ENCODE peak calls at places on chromosomes 6 and 20, in seven cellular contexts. One of them, this sample, is unnamed.

GRCh38 chr6:142474446-142475289 is 172.9 kb downstream of the ADGRG6 start:
- DNase-seq in COLO829: peak
- DNase-seq in H7: peak
- DNase-seq in memory B cell: no peak
- DNase-seq in pancreas: peak
- DNase-seq in GM12892: peak
- DNase-seq in mesenchymal stem cell: peak
- DNase-seq in this sample: no peak

GRCh38 chr6:85008311-85009015 is 244.1 kb upstream of the TBX18 start:
- DNase-seq in COLO829: no peak
- DNase-seq in H7: no peak
- DNase-seq in memory B cell: no peak
- DNase-seq in pancreas: no peak
- DNase-seq in GM12892: no peak
- DNase-seq in mesenchymal stem cell: peak
- DNase-seq in this sample: no peak

GRCh38 chr6:136201735-136202134 is 48.4 kb downstream of the MTFR2 start:
- DNase-seq in COLO829: no peak
- DNase-seq in H7: no peak
- DNase-seq in memory B cell: no peak
- DNase-seq in pancreas: no peak
- DNase-seq in GM12892: no peak
- DNase-seq in mesenchymal stem cell: no peak
- DNase-seq in this sample: no peak

GRCh38 chr6:17207281-17207680 is 73.9 kb upstream of the RBM24 start:
- DNase-seq in COLO829: no peak
- DNase-seq in H7: no peak
- DNase-seq in memory B cell: no peak
- DNase-seq in pancreas: no peak
- DNase-seq in GM12892: no peak
- DNase-seq in mesenchymal stem cell: no peak
- DNase-seq in this sample: no peak

GRCh38 chr20:31974975-31975481 is 7.1 kb downstream of the XKR7 start:
- DNase-seq in COLO829: no peak
- DNase-seq in H7: peak
- DNase-seq in memory B cell: no peak
- DNase-seq in pancreas: no peak
- DNase-seq in GM12892: no peak
- DNase-seq in mesenchymal stem cell: no peak
- DNase-seq in this sample: no peak

GRCh38 chr6:84353459-84354423 is 126.3 kb upstream of the CEP162 start:
- DNase-seq in COLO829: no peak
- DNase-seq in H7: no peak
- DNase-seq in memory B cell: no peak
- DNase-seq in pancreas: no peak
- DNase-seq in GM12892: no peak
- DNase-seq in mesenchymal stem cell: no peak
- DNase-seq in this sample: no peak

GRCh38 chr6:90284236-90284744 is 12.4 kb downstream of the BACH2 start:
- DNase-seq in COLO829: peak
- DNase-seq in H7: no peak
- DNase-seq in memory B cell: no peak
- DNase-seq in pancreas: no peak
- DNase-seq in GM12892: no peak
- DNase-seq in mesenchymal stem cell: peak
- DNase-seq in this sample: peak

GRCh38 chr6:155541976-155542375 is 86.3 kb upstream of the NOX3 start:
- DNase-seq in COLO829: peak
- DNase-seq in H7: no peak
- DNase-seq in memory B cell: no peak
- DNase-seq in pancreas: no peak
- DNase-seq in GM12892: no peak
- DNase-seq in mesenchymal stem cell: no peak
- DNase-seq in this sample: no peak

GRCh38 chr20:10777713-10778112 is 103.9 kb upstream of the JAG1 start:
- DNase-seq in COLO829: no peak
- DNase-seq in H7: no peak
- DNase-seq in memory B cell: no peak
- DNase-seq in pancreas: no peak
- DNase-seq in GM12892: no peak
- DNase-seq in mesenchymal stem cell: no peak
- DNase-seq in this sample: no peak

GRCh38 chr6:34834789-34835518 is 43.1 kb downstream of the BLTP3A start:
- DNase-seq in COLO829: no peak
- DNase-seq in H7: no peak
- DNase-seq in memory B cell: no peak
- DNase-seq in pancreas: no peak
- DNase-seq in GM12892: no peak
- DNase-seq in mesenchymal stem cell: peak
- DNase-seq in this sample: no peak

GRCh38 chr20:44739952-44740351 is 5.7 kb upstream of the KCNK15 start:
- DNase-seq in COLO829: no peak
- DNase-seq in H7: no peak
- DNase-seq in memory B cell: no peak
- DNase-seq in pancreas: no peak
- DNase-seq in GM12892: no peak
- DNase-seq in mesenchymal stem cell: no peak
- DNase-seq in this sample: no peak

GRCh38 chr6:121594053-121594452 is 158.6 kb downstream of the GJA1 start:
- DNase-seq in COLO829: no peak
- DNase-seq in H7: no peak
- DNase-seq in memory B cell: no peak
- DNase-seq in pancreas: no peak
- DNase-seq in GM12892: no peak
- DNase-seq in mesenchymal stem cell: no peak
- DNase-seq in this sample: no peak

GRCh38 chr6:5956939-5957338 is 49.8 kb downstream of the NRN1 start:
- DNase-seq in COLO829: no peak
- DNase-seq in H7: no peak
- DNase-seq in memory B cell: no peak
- DNase-seq in pancreas: no peak
- DNase-seq in GM12892: no peak
- DNase-seq in mesenchymal stem cell: no peak
- DNase-seq in this sample: no peak

GRCh38 chr20:6495907-6496306 is 271.6 kb upstream of the BMP2 start:
- DNase-seq in COLO829: no peak
- DNase-seq in H7: no peak
- DNase-seq in memory B cell: no peak
- DNase-seq in pancreas: no peak
- DNase-seq in GM12892: no peak
- DNase-seq in mesenchymal stem cell: no peak
- DNase-seq in this sample: no peak

GRCh38 chr6:127879685-127880084 is 21.2 kb downstream of the THEMIS start:
- DNase-seq in COLO829: no peak
- DNase-seq in H7: peak
- DNase-seq in memory B cell: no peak
- DNase-seq in pancreas: no peak
- DNase-seq in GM12892: no peak
- DNase-seq in mesenchymal stem cell: peak
- DNase-seq in this sample: no peak

GRCh38 chr20:34066476-34067090 is 45.5 kb downstream of the EIF2S2 start:
- DNase-seq in COLO829: peak
- DNase-seq in H7: no peak
- DNase-seq in memory B cell: no peak
- DNase-seq in pancreas: no peak
- DNase-seq in GM12892: no peak
- DNase-seq in mesenchymal stem cell: peak
- DNase-seq in this sample: no peak

GRCh38 chr20:63580796-63581461 is 6.9 kb upstream of the HELZ2 start:
- DNase-seq in COLO829: no peak
- DNase-seq in H7: peak
- DNase-seq in memory B cell: peak
- DNase-seq in pancreas: no peak
- DNase-seq in GM12892: peak
- DNase-seq in mesenchymal stem cell: peak
- DNase-seq in this sample: peak

GRCh38 chr20:63911171-63911570 is 16.2 kb downstream of the DNAJC5 start:
- DNase-seq in COLO829: no peak
- DNase-seq in H7: peak
- DNase-seq in memory B cell: no peak
- DNase-seq in pancreas: peak
- DNase-seq in GM12892: no peak
- DNase-seq in mesenchymal stem cell: no peak
- DNase-seq in this sample: no peak

GRCh38 chr6:66926060-66926459 is 1219.0 kb upstream of the EYS start:
- DNase-seq in COLO829: peak
- DNase-seq in H7: no peak
- DNase-seq in memory B cell: no peak
- DNase-seq in pancreas: no peak
- DNase-seq in GM12892: no peak
- DNase-seq in mesenchymal stem cell: peak
- DNase-seq in this sample: no peak

This sample was measured in ovary.